ENCODE peak calls at places on chromosomes 4 and X, in seven cellular contexts. B is IMR-90, T is WERI-Rb-1, Y is AG09309, N is upper lobe of left lung, X is body of pancreas, M is AG04450. O is an unnamed sample.
A peak's percentile ranks its signal among the peaks of the same experiment; 100 is the strongest.

GRCh38 chrX:7132335-7133035 is 15.0 kb upstream of the STS start:
- DNase-seq in Y (peak; percentile 55), N (peak; percentile 88), B (peak; percentile 73), X (peak; percentile 89), T (peak; percentile 63), M (no peak), O (no peak)

GRCh38 chr4:105280338-105280809 is 133.7 kb downstream of the TET2 start:
- DNase-seq in T (no peak), M (peak; percentile 89), Y (peak; percentile 87), B (peak; percentile 97), N (no peak), X (no peak), O (no peak)

GRCh38 chrX:15973941-15974340 is 119.3 kb upstream of the AP1S2 start:
- DNase-seq in Y (no peak), B (no peak), N (peak; percentile 21), T (no peak), M (no peak), X (peak; percentile 9), O (no peak)

GRCh38 chr4:148166132-148166531 is 276.1 kb downstream of the NR3C2 start:
- DNase-seq in X (no peak), Y (no peak), T (no peak), N (no peak), B (no peak), M (no peak), O (no peak)

GRCh38 chrX:63434206-63434605 is 83.1 kb upstream of the SPIN4 start:
- DNase-seq in X (no peak), M (no peak), T (no peak), Y (no peak), N (no peak), B (no peak), O (no peak)

GRCh38 chrX:39017062-39017461 is 215.8 kb downstream of the MID1IP1 start:
- DNase-seq in X (peak; percentile 73), N (no peak), B (no peak), T (no peak), M (no peak), Y (no peak), O (no peak)

GRCh38 chr4:144970597-144970996 is 127.4 kb downstream of the ANAPC10 start:
- DNase-seq in N (no peak), X (no peak), T (no peak), Y (no peak), B (no peak), M (no peak), O (no peak)

GRCh38 chrX:129957241-129958099 is 25.0 kb upstream of the BCORL1 start:
- DNase-seq in M (no peak), N (peak; percentile 70), B (peak; percentile 16), X (peak; percentile 72), T (peak; percentile 62), Y (no peak), O (peak; percentile 85)

GRCh38 chr4:25536577-25537325 is 118.9 kb upstream of the SLC34A2 start:
- DNase-seq in X (no peak), B (no peak), N (no peak), M (no peak), Y (no peak), T (no peak), O (no peak)

GRCh38 chr4:25313194-25313895 is 771 bp downstream of the ZCCHC4 start:
- DNase-seq in M (no peak), Y (no peak), N (no peak), X (no peak), T (no peak), B (no peak), O (no peak)

GRCh38 chr4:156377036-156377700 is 423.5 kb upstream of the CTSO start:
- DNase-seq in Y (no peak), X (no peak), M (peak; percentile 11), B (peak; percentile 64), T (no peak), N (no peak), O (no peak)

GRCh38 chr4:54708339-54709279 is 50.9 kb downstream of the KIT start:
- DNase-seq in M (no peak), T (no peak), X (no peak), N (peak; percentile 26), Y (no peak), B (no peak), O (no peak)

GRCh38 chr4:3112979-3113469 is 38.5 kb downstream of the HTT start:
- DNase-seq in Y (no peak), T (no peak), N (no peak), X (peak; percentile 39), M (no peak), B (peak; percentile 49), O (no peak)

GRCh38 chr4:3630934-3631585 is 98.8 kb upstream of the LRPAP1 start:
- DNase-seq in B (no peak), M (no peak), T (no peak), X (no peak), N (no peak), Y (no peak), O (no peak)

GRCh38 chr4:98996056-98996941 is 778 bp downstream of the METAP1 start:
- DNase-seq in T (peak; percentile 21), Y (no peak), X (peak; percentile 24), B (peak; percentile 55), N (peak; percentile 22), M (no peak), O (no peak)

GRCh38 chr4:113116414-113117345 is 67.2 kb downstream of the ANK2 start:
- DNase-seq in Y (no peak), T (peak; percentile 14), N (no peak), B (no peak), M (no peak), X (peak; percentile 40), O (no peak)

GRCh38 chr4:26279446-26279845 is 41.4 kb upstream of the RBPJ start:
- DNase-seq in Y (no peak), N (no peak), X (no peak), T (no peak), M (no peak), B (no peak), O (no peak)

GRCh38 chr4:168483786-168484185 is 3.5 kb upstream of the DDX60L start:
- DNase-seq in Y (peak; percentile 61), M (no peak), X (no peak), B (peak; percentile 66), N (no peak), T (no peak), O (no peak)

GRCh38 chr4:143185253-143186107 is 763 bp downstream of the USP38 start:
- DNase-seq in M (no peak), N (peak; percentile 31), T (no peak), Y (no peak), B (peak; percentile 8), X (no peak), O (peak; percentile 84)

GRCh38 chr4:184503869-184504300 is 29.5 kb upstream of the IRF2 start:
- DNase-seq in T (no peak), Y (no peak), N (peak; percentile 27), X (peak; percentile 12), M (no peak), B (peak; percentile 20), O (peak; percentile 15)

GRCh38 chr4:7803992-7804758 is 135.5 kb downstream of the AFAP1 start:
- DNase-seq in Y (no peak), T (peak; percentile 89), X (peak; percentile 88), N (peak; percentile 86), M (no peak), B (peak; percentile 80), O (peak; percentile 93)
- TF ChIP-seq CTCF in Y (peak; percentile 96), T (peak; percentile 95), X (peak; percentile 82), N (peak; percentile 79), M (peak; percentile 96), B (peak; percentile 85), O (peak; percentile 92)

GRCh38 chr4:140600408-140600807 is 31.6 kb upstream of the UCP1 start:
- DNase-seq in M (no peak), N (no peak), T (no peak), Y (no peak), X (no peak), B (no peak), O (no peak)

DNA sequence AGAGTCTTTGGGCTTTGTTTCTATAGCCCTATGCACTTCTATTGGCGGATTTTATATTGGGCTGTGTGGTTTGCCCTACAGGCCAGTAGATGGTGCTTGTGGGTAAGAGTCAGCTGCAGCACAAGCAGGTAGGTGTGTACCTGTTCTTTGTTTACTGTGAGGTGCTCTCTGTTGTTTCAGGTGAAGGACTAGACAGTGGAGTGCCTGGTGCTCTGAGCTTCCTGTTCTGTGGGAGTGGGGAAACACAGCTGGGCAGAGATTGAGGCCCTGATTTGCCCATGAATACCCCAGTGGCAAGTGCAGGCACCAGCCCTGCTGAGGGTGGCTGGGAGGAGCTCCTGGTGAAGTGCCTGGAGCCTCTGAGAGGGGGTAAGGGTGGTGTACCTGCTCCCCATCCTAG is 26.3 kb upstream of the UCP1 start:
- DNase-seq in T (peak; percentile 29), M (no peak), X (peak; percentile 56), B (peak; percentile 9), Y (no peak), N (no peak), O (no peak)
- TF ChIP-seq CTCF in T (peak; percentile 79), M (peak; percentile 36), X (peak; percentile 74), B (peak; percentile 39), Y (peak; percentile 59), N (peak; percentile 27), O (peak; percentile 41)

DNA sequence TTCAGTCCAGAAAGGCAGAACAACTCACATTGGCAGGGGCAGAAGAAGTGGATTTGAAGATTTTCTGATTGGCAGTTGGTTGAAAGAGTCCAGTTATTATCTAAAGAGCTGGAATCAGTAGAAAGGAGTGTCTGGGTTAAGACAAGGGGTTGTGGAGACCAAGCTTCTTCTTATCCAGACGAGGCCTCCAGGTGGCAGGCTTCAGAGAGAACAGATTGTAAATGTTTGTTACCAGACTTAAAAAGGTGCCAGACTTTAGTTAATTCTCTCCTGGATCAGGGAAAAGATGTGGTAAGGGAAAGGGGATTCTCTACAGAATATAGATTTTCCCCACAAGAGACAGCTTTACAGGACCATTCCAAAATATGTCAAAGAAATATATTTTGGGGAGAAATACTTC is 36.7 kb upstream of the TLR3 start:
- DNase-seq in M (no peak), X (peak; percentile 44), Y (no peak), B (no peak), N (no peak), T (peak; percentile 56), O (no peak)
- TF ChIP-seq CTCF in M (no peak), X (no peak), Y (peak; percentile 18), B (no peak), N (no peak), T (peak; percentile 46), O (peak; percentile 33)

GRCh38 chr4:48762408-48762807 is 17.7 kb downstream of the FRYL start:
- DNase-seq in N (no peak), B (no peak), M (no peak), T (no peak), Y (no peak), X (no peak), O (no peak)

GRCh38 chr4:48772568-48772967 is 7.5 kb downstream of the FRYL start:
- DNase-seq in Y (no peak), B (no peak), T (no peak), M (no peak), N (no peak), X (no peak), O (no peak)

GRCh38 chr4:48767530-48767929 is 12.5 kb downstream of the FRYL start:
- DNase-seq in X (no peak), N (no peak), Y (no peak), B (no peak), T (no peak), M (no peak), O (no peak)

GRCh38 chr4:48766393-48766792 is 13.7 kb downstream of the FRYL start:
- DNase-seq in B (no peak), N (no peak), T (no peak), X (no peak), Y (no peak), M (no peak), O (no peak)

DNA sequence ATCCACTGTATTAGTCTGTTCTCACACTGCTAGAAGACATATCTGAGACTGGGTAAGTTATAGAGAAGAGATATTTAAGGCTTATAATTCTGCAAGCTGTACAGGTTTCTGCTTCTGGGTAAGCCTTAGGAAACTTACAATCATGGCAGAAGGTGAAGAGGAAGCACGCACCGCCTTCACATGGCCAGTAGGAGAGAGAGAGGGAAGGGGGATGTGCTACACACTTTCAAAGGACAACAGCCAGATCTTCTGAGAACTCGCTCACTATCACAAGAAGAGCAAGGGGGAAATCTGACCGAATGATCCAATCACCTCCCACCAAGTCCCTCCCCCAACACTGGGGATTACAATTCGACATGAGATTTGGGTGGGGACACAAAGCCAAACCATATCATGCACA is 13.0 kb downstream of the FRYL start:
- DNase-seq in T (no peak), B (no peak), X (no peak), N (no peak), M (no peak), Y (no peak), O (no peak)
- TF ChIP-seq CTCF in T (peak; percentile 33), B (no peak), X (no peak), N (no peak), M (no peak), Y (no peak), O (no peak)